ENCODE peak calls at places on chromosomes 7 and 10, in six cellular contexts. T is testis, P is neural progenitor cell, A is psoas muscle, F is osteoblast, Q is heart right ventricle. D is an unnamed sample.
A peak's percentile ranks its signal among the peaks of the same experiment; 100 is the strongest.

GRCh38 chr7:77687100-77687746 is 9.0 kb upstream of the RSBN1L start:
- DNase-seq in T (no peak), P (no peak), A (no peak), F (peak; percentile 69), Q (no peak), D (no peak)

GRCh38 chr10:30051220-30051619 is 8.2 kb downstream of the JCAD start:
- DNase-seq in T (no peak), P (no peak), A (no peak), F (no peak), Q (no peak), D (no peak)

GRCh38 chr10:31288001-31288400 is 31.0 kb upstream of the ZEB1 start:
- DNase-seq in T (no peak), P (no peak), A (no peak), F (no peak), Q (no peak), D (no peak)

GRCh38 chr10:107899075-107899474 is 734.6 kb upstream of the SORCS1 start:
- DNase-seq in T (no peak), P (no peak), A (peak; percentile 23), F (no peak), Q (no peak), D (no peak)

GRCh38 chr10:11227103-11227502 is 209.4 kb downstream of the CELF2 start:
- DNase-seq in T (no peak), P (no peak), A (no peak), F (no peak), Q (no peak), D (no peak)

GRCh38 chr10:124997791-124998623 is 56.1 kb downstream of the ZRANB1 start:
- DNase-seq in T (peak; percentile 21), P (no peak), A (peak; percentile 59), F (peak; percentile 76), Q (no peak), D (peak; percentile 65)

GRCh38 chr7:126696236-126696635 is 556.5 kb downstream of the GRM8 start:
- DNase-seq in T (no peak), P (no peak), A (no peak), F (no peak), Q (no peak), D (no peak)

GRCh38 chr7:81402227-81402626 is 367.6 kb downstream of the HGF start:
- DNase-seq in T (no peak), P (no peak), A (no peak), F (peak; percentile 29), Q (no peak), D (no peak)

GRCh38 chr7:4166340-4166739 is 515.8 kb upstream of the FOXK1 start:
- DNase-seq in T (no peak), P (no peak), A (peak; percentile 41), F (no peak), Q (no peak), D (no peak)

GRCh38 chr10:52517017-52517416 is 202.9 kb downstream of the DKK1 start:
- DNase-seq in T (no peak), P (peak; percentile 79), A (no peak), F (no peak), Q (no peak), D (no peak)

GRCh38 chr7:27121656-27122055 is 8.9 kb downstream of the HOXA4 start:
- DNase-seq in T (no peak), P (no peak), A (no peak), F (no peak), Q (no peak), D (no peak)

GRCh38 chr7:157097569-157097968 is 41.2 kb upstream of the UBE3C start:
- DNase-seq in T (no peak), P (no peak), A (no peak), F (no peak), Q (no peak), D (no peak)

GRCh38 chr10:58435297-58435696 is 50.1 kb downstream of the TFAM start:
- DNase-seq in T (no peak), P (no peak), A (peak; percentile 53), F (peak; percentile 65), Q (peak; percentile 11), D (peak; percentile 81)

GRCh38 chr10:6242089-6242488 is 39.4 kb downstream of the PFKFB3 start:
- DNase-seq in T (no peak), P (no peak), A (no peak), F (no peak), Q (no peak), D (no peak)

GRCh38 chr10:133388265-133388972 is 5.5 kb upstream of the MTG1 start:
- DNase-seq in T (no peak), P (no peak), A (no peak), F (no peak), Q (no peak), D (peak; percentile 64)

GRCh38 chr7:3043544-3044395 is at the start of gene CARD11:
- DNase-seq in T (no peak), P (no peak), A (no peak), F (no peak), Q (no peak), D (no peak)

GRCh38 chr7:1939434-1940401 is 269.6 kb downstream of the ELFN1 start:
- DNase-seq in T (no peak), P (no peak), A (peak; percentile 50), F (peak; percentile 92), Q (peak; percentile 43), D (peak; percentile 72)

GRCh38 chr10:69517271-69517848 is 55.9 kb downstream of the NEUROG3 start:
- DNase-seq in T (no peak), P (no peak), A (no peak), F (no peak), Q (no peak), D (no peak)

GRCh38 chr10:131682271-131682962 is 218.4 kb upstream of the PPP2R2D start:
- DNase-seq in T (no peak), P (no peak), A (no peak), F (peak; percentile 13), Q (no peak), D (no peak)

GRCh38 chr7:50306491-50307367 is 2.2 kb downstream of the IKZF1 start:
- DNase-seq in T (no peak), P (peak; percentile 23), A (no peak), F (no peak), Q (no peak), D (no peak)

GRCh38 chr10:69202332-69202731 is 17.8 kb upstream of the HKDC1 start:
- DNase-seq in T (no peak), P (no peak), A (no peak), F (no peak), Q (no peak), D (no peak)

GRCh38 chr7:20913853-20914252 is 127.2 kb upstream of the SP8 start:
- DNase-seq in T (no peak), P (no peak), A (no peak), F (no peak), Q (no peak), D (no peak)

GRCh38 chr10:118568327-118568848 is 27.1 kb downstream of the PRLHR start:
- DNase-seq in T (peak; percentile 63), P (peak; percentile 76), A (no peak), F (no peak), Q (no peak), D (no peak)

GRCh38 chr10:29417324-29417723 is 128.5 kb downstream of the LYZL1 start:
- DNase-seq in T (no peak), P (no peak), A (no peak), F (no peak), Q (no peak), D (no peak)

GRCh38 chr10:118662228-118663035 is 67.0 kb upstream of the PRLHR start:
- DNase-seq in T (no peak), P (no peak), A (no peak), F (no peak), Q (no peak), D (no peak)

GRCh38 chr10:114379631-114380041 is 24.7 kb downstream of the AFAP1L2 start:
- DNase-seq in T (no peak), P (no peak), A (no peak), F (no peak), Q (no peak), D (no peak)

GRCh38 chr10:131726460-131726861 is 174.3 kb upstream of the PPP2R2D start:
- DNase-seq in T (peak; percentile 80), P (peak; percentile 86), A (peak; percentile 68), F (no peak), Q (peak; percentile 53), D (peak; percentile 84)

GRCh38 chr7:77698042-77698625 is 1.9 kb downstream of the RSBN1L start:
- DNase-seq in T (no peak), P (no peak), A (no peak), F (no peak), Q (no peak), D (no peak)

GRCh38 chr10:102020938-102021337 is 35.0 kb downstream of the ARMH3 start:
- DNase-seq in T (no peak), P (no peak), A (no peak), F (no peak), Q (no peak), D (no peak)
- H3K36me3 ChIP-seq in T (no peaks in the 10 kb centered on the region), P (peaks cover 5% of the 10 kb centered on the region), A (peaks cover 96% of the 10 kb centered on the region), F (peaks cover 22% of the 10 kb centered on the region), Q (no peaks in the 10 kb centered on the region), D (peaks cover 5% of the 10 kb centered on the region)

GRCh38 chr7:68689087-68689433 is 909.2 kb upstream of the AUTS2 start:
- DNase-seq in T (no peak), P (no peak), A (no peak), F (no peak), Q (no peak), D (no peak)
- H3K27ac ChIP-seq in T (no peak overlapping the region), P (no peak overlapping the region), A (no peak overlapping the region), F (no peak overlapping the region), Q (no peak overlapping the region), D (no peak overlapping the region)

DNA sequence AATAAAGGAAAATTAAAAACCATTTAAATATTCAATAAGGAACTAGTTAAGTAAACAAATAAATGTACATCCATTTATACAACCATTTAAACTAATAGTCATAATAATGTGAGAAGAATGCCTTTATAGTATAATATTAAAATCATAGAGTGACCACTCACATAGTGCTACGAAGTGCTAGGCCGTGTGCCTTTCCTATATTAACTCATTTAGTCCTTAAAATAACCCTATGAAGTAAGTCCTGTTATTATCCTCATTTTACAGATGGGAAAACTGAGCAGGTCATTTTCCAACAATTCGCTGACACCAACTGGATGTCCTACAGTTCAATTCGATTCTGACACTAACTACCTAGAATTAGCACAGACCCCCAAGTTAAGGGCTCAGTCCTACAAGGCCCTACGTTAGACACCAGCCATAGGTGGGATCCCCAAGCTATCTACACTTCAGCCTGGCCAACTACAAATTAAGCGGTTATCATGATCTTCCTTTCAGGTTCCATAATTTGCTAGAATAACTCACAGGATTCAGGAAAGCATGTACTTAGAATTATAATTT is 4.1 kb downstream of the STRIP2 start:
- DNase-seq in T (no peak), P (no peak), A (no peak), F (no peak), Q (no peak), D (no peak)
- H3K4me3 ChIP-seq in T (no peak overlapping the region), P (no peak overlapping the region), A (no peak overlapping the region), F (no peak overlapping the region), Q (no peak overlapping the region), D (no peak overlapping the region)

GRCh38 chr7:128097211-128097731 is 66.0 kb upstream of the LRRC4 start:
- DNase-seq in T (no peak), P (no peak), A (no peak), F (peak; percentile 31), Q (no peak), D (no peak)

GRCh38 chr7:128092221-128092620 is 61.0 kb upstream of the LRRC4 start:
- DNase-seq in T (no peak), P (no peak), A (no peak), F (peak; percentile 34), Q (no peak), D (no peak)

GRCh38 chr7:128094111-128094570 is 62.9 kb upstream of the LRRC4 start:
- DNase-seq in T (no peak), P (no peak), A (no peak), F (peak; percentile 46), Q (peak; percentile 38), D (no peak)

GRCh38 chr7:128093606-128094005 is 62.4 kb upstream of the LRRC4 start:
- DNase-seq in T (no peak), P (no peak), A (no peak), F (no peak), Q (no peak), D (no peak)

GRCh38 chr7:128094686-128095085 is 63.4 kb upstream of the LRRC4 start:
- DNase-seq in T (no peak), P (no peak), A (no peak), F (peak; percentile 27), Q (no peak), D (no peak)
- H3K36me3 ChIP-seq in T (no peaks in the 10 kb centered on the region), P (no peaks in the 10 kb centered on the region), A (peaks cover 29% of the 10 kb centered on the region), F (peaks cover 63% of the 10 kb centered on the region), Q (peaks cover 5% of the 10 kb centered on the region), D (peaks cover 11% of the 10 kb centered on the region)